ENCODE peak calls at places on chromosome 3, in six cellular contexts. E is SW 1271, G is M059J, P is GM03348, W is AG04450, S is amniotic stem cell. V is an unnamed sample.

GRCh38 chr3:109339714-109340648 is 2.6 kb upstream of the DPPA4 start:
- DNase-seq in E (no peak), G (no peak), P (no peak), W (no peak), S (no peak), V (no peak)

GRCh38 chr3:184341925-184342324 is 4.5 kb downstream of the FAM131A start:
- DNase-seq in E (no peak), G (no peak), P (no peak), W (no peak), S (no peak), V (no peak)

GRCh38 chr3:129618901-129619671 is 12.6 kb upstream of the PLXND1 start:
- DNase-seq in E (no peak), G (no peak), P (no peak), W (no peak), S (no peak), V (no peak)

GRCh38 chr3:64023187-64023860 is at the start of gene PSMD6:
- DNase-seq in E (peak), G (peak), P (peak), W (peak), S (peak), V (peak)

GRCh38 chr3:101935081-101935480 is 85.8 kb downstream of the NFKBIZ start:
- DNase-seq in E (no peak), G (no peak), P (no peak), W (no peak), S (no peak), V (no peak)

GRCh38 chr3:454986-455385 is 258.4 kb downstream of the CHL1 start:
- DNase-seq in E (no peak), G (no peak), P (no peak), W (no peak), S (no peak), V (no peak)

GRCh38 chr3:184441202-184441900 is 61.5 kb downstream of the CHRD start:
- DNase-seq in E (no peak), G (no peak), P (no peak), W (no peak), S (no peak), V (no peak)

GRCh38 chr3:52090131-52090548 is 33.8 kb upstream of the DUSP7 start:
- DNase-seq in E (no peak), G (peak), P (peak), W (peak), S (peak), V (peak)

GRCh38 chr3:125643127-125643526 is 47.8 kb upstream of the OSBPL11 start:
- DNase-seq in E (no peak), G (no peak), P (no peak), W (no peak), S (no peak), V (no peak)

GRCh38 chr3:196080997-196081833 is 675 bp downstream of the TFRC start:
- DNase-seq in E (no peak), G (peak), P (peak), W (no peak), S (no peak), V (no peak)

GRCh38 chr3:136937886-136938285 is 19.9 kb upstream of the IL20RB start:
- DNase-seq in E (no peak), G (peak), P (no peak), W (no peak), S (no peak), V (no peak)

GRCh38 chr3:58742239-58742638 is 75.7 kb upstream of the FAM3D start:
- DNase-seq in E (no peak), G (no peak), P (no peak), W (no peak), S (no peak), V (no peak)